ENCODE peak calls at places on chromosomes 6 and 20, in eight cellular contexts. C is ovary, G is K562, V is AG10803, H is tibial nerve, X is fibroblast of pulmonary artery, U is IMR-90, I is cardiac fibroblast. M is an unnamed sample.
A peak's percentile ranks its signal among the peaks of the same experiment; 100 is the strongest.

GRCh38 chr6:56593801-56594318 is 48.8 kb downstream of the DST start:
- DNase-seq in C (no peak), G (no peak), V (peak; percentile 22), H (no peak), X (peak; percentile 22), U (peak; percentile 57), I (peak; percentile 38), M (no peak)

GRCh38 chr6:131754715-131755567 is 44.1 kb upstream of the CTAGE9 start:
- DNase-seq in C (no peak), G (no peak), V (no peak), H (no peak), X (no peak), U (peak; percentile 37), I (no peak), M (peak; percentile 60)

GRCh38 chr6:2970034-2970685 is 1.2 kb downstream of the SERPINB6 start:
- DNase-seq in C (no peak), G (peak; percentile 69), V (peak; percentile 54), H (no peak), X (no peak), U (peak; percentile 40), I (peak; percentile 39), M (no peak)

GRCh38 chr6:113980937-113981554 is 10.1 kb upstream of the HDAC2 start:
- DNase-seq in C (no peak), G (peak; percentile 25), V (no peak), H (no peak), X (peak; percentile 47), U (peak; percentile 31), I (peak; percentile 37), M (no peak)

GRCh38 chr6:30100585-30101422 is 12.1 kb downstream of the TRIM31 start:
- DNase-seq in C (peak; percentile 28), G (peak; percentile 32), V (no peak), H (no peak), X (no peak), U (no peak), I (no peak), M (no peak)

GRCh38 chr20:63497138-63497945 is 1.5 kb downstream of the EEF1A2 start:
- DNase-seq in C (no peak), G (no peak), V (no peak), H (no peak), X (no peak), U (no peak), I (no peak), M (no peak)

GRCh38 chr6:17965397-17965796 is 22.0 kb downstream of the KIF13A start:
- DNase-seq in C (no peak), G (no peak), V (peak; percentile 74), H (no peak), X (peak; percentile 27), U (peak; percentile 65), I (peak; percentile 73), M (peak; percentile 78)

GRCh38 chr6:143684484-143684883 is 6.7 kb downstream of the PHACTR2 start:
- DNase-seq in C (no peak), G (no peak), V (no peak), H (no peak), X (no peak), U (no peak), I (no peak), M (no peak)

GRCh38 chr6:89432875-89433636 is at the start of gene ANKRD6:
- DNase-seq in C (peak; percentile 88), G (peak; percentile 87), V (peak; percentile 9), H (peak; percentile 72), X (peak; percentile 47), U (no peak), I (peak; percentile 33), M (peak; percentile 18)

GRCh38 chr20:33433465-33433864 is 10.1 kb downstream of the SNTA1 start:
- DNase-seq in C (no peak), G (no peak), V (peak; percentile 52), H (peak; percentile 39), X (no peak), U (no peak), I (peak; percentile 29), M (no peak)

GRCh38 chr6:47700051-47700450 is 1.7 kb downstream of the ADGRF4 start:
- DNase-seq in C (no peak), G (no peak), V (peak; percentile 8), H (no peak), X (peak; percentile 75), U (peak; percentile 16), I (peak; percentile 80), M (peak; percentile 70)

GRCh38 chr20:64242797-64243475 is 12.6 kb upstream of the PCMTD2 start:
- DNase-seq in C (no peak), G (no peak), V (no peak), H (no peak), X (no peak), U (no peak), I (no peak), M (no peak)

GRCh38 chr20:36340593-36340990 is 34.5 kb downstream of the DLGAP4 start:
- DNase-seq in C (no peak), G (no peak), V (no peak), H (no peak), X (no peak), U (no peak), I (no peak), M (no peak)

GRCh38 chr20:44173116-44173515 is 13.9 kb downstream of the JPH2 start:
- DNase-seq in C (no peak), G (no peak), V (no peak), H (no peak), X (no peak), U (no peak), I (no peak), M (no peak)

GRCh38 chr20:44172572-44172950 is 14.4 kb downstream of the JPH2 start:
- DNase-seq in C (no peak), G (no peak), V (no peak), H (no peak), X (no peak), U (no peak), I (no peak), M (no peak)

GRCh38 chr20:44176833-44177533 is 10.0 kb downstream of the JPH2 start:
- DNase-seq in C (no peak), G (no peak), V (peak; percentile 75), H (no peak), X (no peak), U (no peak), I (no peak), M (no peak)

GRCh38 chr20:44173846-44174245 is 13.1 kb downstream of the JPH2 start:
- DNase-seq in C (no peak), G (no peak), V (no peak), H (no peak), X (no peak), U (no peak), I (no peak), M (no peak)

GRCh38 chr20:44174996-44175766 is 11.8 kb downstream of the JPH2 start:
- DNase-seq in C (no peak), G (no peak), V (no peak), H (no peak), X (no peak), U (no peak), I (no peak), M (no peak)
- H3K4me3 ChIP-seq in C (no peak overlapping the region), G (no peak overlapping the region), V (no peak overlapping the region), H (no peak overlapping the region), X (no peak overlapping the region), U (no peak overlapping the region), I (no peak overlapping the region), M (no peak overlapping the region)

GRCh38 chr6:167826230-167827061 is at the start of gene AFDN:
- DNase-seq in C (peak; percentile 86), G (peak; percentile 90), V (peak; percentile 40), H (peak; percentile 59), X (peak; percentile 51), U (peak; percentile 21), I (peak; percentile 47), M (peak; percentile 38)

GRCh38 chr6:167827588-167828324 is 1.0 kb downstream of the AFDN start:
- DNase-seq in C (peak; percentile 70), G (peak; percentile 62), V (peak; percentile 40), H (no peak), X (peak; percentile 55), U (peak; percentile 18), I (peak; percentile 53), M (peak; percentile 31)

GRCh38 chr6:167827062-167827587 is 414 bp downstream of the AFDN start:
- DNase-seq in C (peak; percentile 65), G (no peak), V (peak; percentile 16), H (no peak), X (peak; percentile 30), U (no peak), I (peak; percentile 13), M (no peak)

GRCh38 chr6:167829513-167829912 is 2.8 kb downstream of the AFDN start:
- DNase-seq in C (no peak), G (no peak), V (no peak), H (no peak), X (no peak), U (no peak), I (no peak), M (peak; percentile 41)

GRCh38 chr6:167828325-167828956 is 1.7 kb downstream of the AFDN start:
- DNase-seq in C (no peak), G (no peak), V (no peak), H (no peak), X (no peak), U (no peak), I (no peak), M (no peak)
- H3K4me3 ChIP-seq in C (peak overlapping the region; percentile 70), G (peak overlapping the region; percentile 74), V (no peak overlapping the region), H (peak overlapping the region; percentile 75), X (peak overlapping the region; percentile 72), U (no peak overlapping the region), I (peak overlapping the region; percentile 64), M (no peak overlapping the region)

GRCh38 chr6:75351570-75351969 is 67.0 kb upstream of the TMEM30A start:
- DNase-seq in C (no peak), G (no peak), V (no peak), H (no peak), X (no peak), U (no peak), I (no peak), M (no peak)

GRCh38 chr6:75348882-75349261 is 64.3 kb upstream of the TMEM30A start:
- DNase-seq in C (no peak), G (no peak), V (no peak), H (no peak), X (no peak), U (no peak), I (no peak), M (no peak)

GRCh38 chr6:75350808-75351207 is 66.2 kb upstream of the TMEM30A start:
- DNase-seq in C (no peak), G (no peak), V (no peak), H (no peak), X (no peak), U (no peak), I (no peak), M (no peak)

GRCh38 chr6:75349262-75349984 is 64.8 kb upstream of the TMEM30A start:
- DNase-seq in C (peak; percentile 28), G (peak; percentile 10), V (no peak), H (no peak), X (peak; percentile 72), U (peak; percentile 13), I (peak; percentile 27), M (peak; percentile 6)

DNA sequence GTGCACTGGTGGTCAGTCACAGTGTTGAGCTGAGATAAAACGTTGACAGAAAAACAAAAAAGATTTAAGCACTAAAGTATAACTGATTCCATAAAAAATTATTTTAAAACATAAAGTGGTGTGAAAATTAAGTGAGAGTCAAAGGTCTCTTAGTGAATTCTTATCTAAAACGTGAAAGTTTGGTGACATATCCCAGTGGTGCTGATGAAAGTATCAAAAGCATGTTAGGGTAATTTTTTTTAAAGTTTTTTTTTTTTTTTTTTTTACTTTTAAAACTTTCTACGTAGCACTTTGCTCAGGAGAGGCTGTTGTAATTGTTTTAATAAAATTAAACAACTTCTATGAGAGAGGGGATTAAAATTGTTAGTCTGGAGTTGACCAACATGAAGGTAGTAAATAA is 65.6 kb upstream of the TMEM30A start:
- DNase-seq in C (no peak), G (no peak), V (no peak), H (no peak), X (no peak), U (no peak), I (no peak), M (no peak)
- H3K4me3 ChIP-seq in C (no peak overlapping the region), G (no peak overlapping the region), V (no peak overlapping the region), H (peak overlapping the region; percentile 48), X (no peak overlapping the region), U (no peak overlapping the region), I (no peak overlapping the region), M (no peak overlapping the region)

GRCh38 chr6:51541847-51542246 is 545.6 kb downstream of the PKHD1 start:
- DNase-seq in C (no peak), G (no peak), V (no peak), H (no peak), X (no peak), U (no peak), I (no peak), M (no peak)
- H3K4me3 ChIP-seq in C (no peak overlapping the region), G (no peak overlapping the region), V (no peak overlapping the region), H (no peak overlapping the region), X (no peak overlapping the region), U (no peak overlapping the region), I (no peak overlapping the region), M (no peak overlapping the region)

M was measured in fibroblast of villous mesenchyme.